ENCODE peak calls at places on chromosome 9, in five cellular contexts. H is activated effector memory CD4-positive, alpha-beta T cell treated with anti-CD3 and anti-CD28 coated beads, Interleukin-2, amount 50 U/mL, for 16 hours; T is fibroblast of gingiva; R is progenitor cell of endocrine pancreas; U is activated CD8-positive, alpha-beta memory T cell treated with anti-CD3 and anti-CD28 coated beads, Interleukin-2, amount 50 U/mL, for 4 hours. Y is an unnamed sample.

GRCh38 chr9:4740373-4740622 is 704 bp downstream of the AK3 start:
- DNase-seq in U (no peak), R (no peak), T (no peak), H (no peak), Y (no peak)

GRCh38 chr9:116238225-116238624 is 84.6 kb downstream of the PAPPA start:
- DNase-seq in H (no peak), T (peak; percentile 71), U (no peak), R (no peak), Y (peak; percentile 55)

GRCh38 chr9:123928471-123929176 is 1.3 kb downstream of the DENND1A start:
- DNase-seq in T (peak; percentile 50), R (no peak), H (no peak), U (no peak), Y (no peak)

GRCh38 chr9:121120386-121120785 is 45.6 kb downstream of the CNTRL start:
- DNase-seq in R (no peak), U (no peak), T (no peak), H (no peak), Y (no peak)

GRCh38 chr9:93247099-93247865 is 63.3 kb downstream of the WNK2 start:
- DNase-seq in U (no peak), T (no peak), H (no peak), R (no peak), Y (no peak)

GRCh38 chr9:113293285-113293874 is 9.8 kb downstream of the RNF183 start:
- DNase-seq in R (no peak), H (no peak), T (peak; percentile 88), U (no peak), Y (peak; percentile 57)

GRCh38 chr9:92378825-92379535 is 25.4 kb downstream of the OGN start:
- DNase-seq in R (no peak), H (no peak), T (no peak), U (no peak), Y (no peak)

GRCh38 chr9:136347472-136348256 is 15.9 kb downstream of the DNLZ start:
- DNase-seq in R (no peak), H (no peak), U (no peak), T (peak; percentile 29), Y (no peak)

GRCh38 chr9:91028166-91028827 is 226.7 kb downstream of the SYK start:
- DNase-seq in R (no peak), H (no peak), U (no peak), T (no peak), Y (no peak)

GRCh38 chr9:130433168-130433946 is 11.4 kb upstream of the ASS1 start:
- DNase-seq in U (peak; percentile 34), T (peak; percentile 46), H (peak; percentile 68), R (peak; percentile 60), Y (no peak)